ENCODE peak calls at places on chromosomes 2 and 18, in eight cellular contexts. W, D, C, L, I, P, T and R are unnamed samples.

GRCh38 chr18:44060197-44060596 is 620.5 kb upstream of the SETBP1 start:
- DNase-seq in T (no peak), I (no peak), D (no peak), P (no peak), L (no peak), C (no peak), W (no peak), R (no peak)

GRCh38 chr2:95270541-95271081 is 3.6 kb upstream of the PROM2 start:
- DNase-seq in D (no peak), P (no peak), C (no peak), W (no peak), L (no peak), T (no peak), I (no peak), R (no peak)

GRCh38 chr2:240466579-240467148 is 31.2 kb downstream of the GPC1 start:
- DNase-seq in W (no peak), C (no peak), I (no peak), L (no peak), D (peak), P (no peak), T (no peak), R (no peak)

GRCh38 chr2:130728549-130729310 is at the start of gene GPR148:
- DNase-seq in I (no peak), L (no peak), D (peak), W (no peak), P (no peak), C (no peak), T (no peak), R (no peak)

GRCh38 chr2:101107246-101107645 is 43.9 kb downstream of the TBC1D8 start:
- DNase-seq in T (peak), C (no peak), W (peak), D (no peak), P (no peak), L (no peak), I (peak), R (no peak)

GRCh38 chr2:175282300-175282699 is 100.8 kb upstream of the ATP5MC3 start:
- DNase-seq in L (peak), T (peak), D (no peak), C (peak), W (peak), I (peak), P (peak), R (peak)

GRCh38 chr18:24427484-24427883 is 1.0 kb downstream of the IMPACT start:
- DNase-seq in L (peak), T (peak), P (peak), I (peak), C (no peak), D (no peak), W (peak), R (no peak)

GRCh38 chr2:128716371-128716770 is 397.7 kb upstream of the HS6ST1 start:
- DNase-seq in C (peak), W (no peak), L (no peak), I (no peak), D (no peak), P (no peak), T (no peak), R (no peak)

GRCh38 chr2:128552141-128552805 is 233.6 kb upstream of the HS6ST1 start:
- DNase-seq in W (no peak), I (no peak), L (no peak), D (no peak), C (no peak), P (no peak), T (no peak), R (no peak)

GRCh38 chr18:47749195-47749973 is 181.1 kb downstream of the SMAD2 start:
- DNase-seq in I (peak), L (peak), C (peak), P (peak), W (peak), T (peak), D (peak), R (peak)

GRCh38 chr2:226087505-226088365 is 688.2 kb downstream of the NYAP2 start:
- DNase-seq in P (peak), D (no peak), T (no peak), I (no peak), C (no peak), W (no peak), L (no peak), R (no peak)

GRCh38 chr2:197558393-197558792 is 42.5 kb downstream of the MOB4 start:
- DNase-seq in W (no peak), L (no peak), T (no peak), C (no peak), D (no peak), I (no peak), P (peak), R (no peak)

GRCh38 chr18:4843771-4844170 is 353.3 kb downstream of the AKAIN1 start:
- DNase-seq in W (no peak), P (no peak), C (no peak), I (no peak), D (no peak), L (no peak), T (no peak), R (no peak)

GRCh38 chr2:42931147-42931817 is 138.9 kb upstream of the HAAO start:
- DNase-seq in W (no peak), L (no peak), C (peak), I (no peak), T (no peak), P (no peak), D (peak), R (no peak)

DNA sequence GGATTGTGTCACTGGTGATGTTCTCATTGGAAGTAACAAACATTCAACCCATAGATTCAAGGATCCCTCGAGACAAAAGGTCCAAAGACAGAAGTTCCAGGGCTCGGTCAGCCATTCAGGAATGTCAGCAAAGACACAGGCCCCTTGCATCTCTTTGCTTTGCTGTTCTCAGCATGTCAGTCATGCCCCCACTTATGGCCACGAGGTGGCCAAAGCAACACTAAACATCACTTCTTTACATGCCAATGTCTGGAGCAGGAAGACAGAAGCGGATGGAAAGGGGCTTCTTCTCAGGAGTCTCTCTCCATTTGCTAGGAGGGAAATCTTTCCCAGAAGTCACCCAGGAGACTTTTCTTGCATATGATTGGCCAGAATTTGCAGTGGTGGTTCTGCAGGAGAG is 191.6 kb upstream of the SP5 start:
- DNase-seq in P (no peak), L (no peak), C (no peak), W (no peak), D (no peak), I (no peak), T (no peak), R (no peak)
- TF ChIP-seq CTCF in P (no peak), L (no peak), C (peak), W (peak), D (no peak), I (no peak), T (no peak), R (no peak)

GRCh38 chr2:28944535-28944934 is 36.6 kb upstream of the TOGARAM2 start:
- DNase-seq in D (no peak), P (no peak), W (no peak), I (no peak), T (no peak), C (no peak), L (no peak), R (no peak)

DNA sequence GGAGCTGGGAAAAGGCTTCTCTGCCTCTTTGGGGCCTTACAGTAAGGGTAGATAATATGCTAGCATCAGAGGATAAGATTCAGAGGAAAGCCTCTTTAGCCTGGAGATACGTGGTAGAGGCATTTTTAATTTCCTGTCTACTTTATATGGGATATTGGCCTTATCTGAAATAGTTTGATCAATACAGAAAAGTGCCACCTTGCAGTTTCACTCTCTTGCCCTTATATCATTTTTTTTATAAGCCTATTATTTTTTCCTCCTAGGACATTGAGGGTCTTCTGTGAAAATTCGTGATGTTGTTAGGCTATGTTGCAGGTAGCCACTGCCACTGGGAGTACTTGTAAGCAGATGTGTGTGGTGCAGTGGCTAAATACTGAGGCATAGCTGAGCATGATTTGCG is 40.1 kb upstream of the TOGARAM2 start:
- DNase-seq in C (no peak), I (no peak), D (no peak), T (no peak), P (no peak), W (no peak), L (no peak), R (no peak)
- H3K4me3 ChIP-seq in C (no peak), I (no peak), D (no peak), T (no peak), P (no peak), W (no peak), L (no peak), R (no peak)

GRCh38 chr2:236623816-236624215 is 54.2 kb downstream of the ACKR3 start:
- DNase-seq in I (no peak), C (no peak), L (no peak), D (no peak), T (no peak), P (no peak), W (no peak), R (no peak)
- TF ChIP-seq CTCF in I (no peak), C (peak), L (no peak), D (no peak), T (no peak), P (no peak), W (no peak), R (peak)

DNA sequence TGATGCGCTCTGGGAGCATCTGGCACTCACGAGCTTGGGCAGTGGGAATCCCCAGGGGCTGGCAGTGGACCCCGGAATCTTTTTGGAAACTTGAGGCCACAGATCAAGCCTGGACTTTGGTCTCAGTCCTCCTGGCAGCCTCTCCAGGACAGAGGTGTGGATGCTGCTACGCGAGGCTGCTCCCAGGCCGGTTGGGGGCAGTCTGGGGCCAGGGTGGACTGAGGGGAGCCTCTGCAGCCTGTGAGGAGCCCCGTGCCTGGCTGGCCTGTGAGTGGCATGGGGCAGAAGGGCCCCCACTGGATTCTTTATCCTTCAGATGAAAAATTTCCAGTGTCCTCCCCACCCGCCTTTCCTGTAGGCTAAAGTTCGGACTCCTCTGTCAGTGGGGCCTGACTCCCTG is 12.7 kb upstream of the DES start:
- DNase-seq in D (peak), T (no peak), C (no peak), P (no peak), I (peak), L (no peak), W (no peak), R (no peak)
- H3K4me3 ChIP-seq in D (no peak), T (no peak), C (no peak), P (no peak), I (no peak), L (no peak), W (no peak), R (no peak)

GRCh38 chr2:106638043-106638442 is 150.9 kb downstream of the CD8B2 start:
- DNase-seq in I (peak), T (peak), W (peak), D (no peak), L (no peak), P (peak), C (peak), R (peak)
- TF ChIP-seq CTCF in I (peak), T (peak), W (peak), D (no peak), L (peak), P (no peak), C (peak), R (peak)

DNA sequence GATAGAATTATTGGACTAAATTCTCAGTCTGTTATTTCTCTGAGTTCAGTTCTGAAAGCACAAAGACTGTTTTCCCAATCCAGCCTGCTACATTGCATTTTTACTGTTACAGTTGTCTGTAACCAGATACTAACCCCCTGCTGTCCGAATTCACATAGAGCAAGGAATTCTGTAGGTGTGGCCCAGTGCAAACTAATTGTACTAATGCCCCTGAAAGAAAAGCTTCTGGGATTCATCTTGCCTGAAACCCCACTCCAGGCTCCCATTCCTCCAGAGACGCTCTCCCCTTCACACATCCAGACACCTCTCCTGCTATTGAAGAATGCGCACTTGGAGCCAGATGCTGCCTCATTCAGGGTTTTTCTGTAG is 127.0 kb downstream of the TTC32 start:
- DNase-seq in P (no peak), I (no peak), L (no peak), C (no peak), D (no peak), W (peak), T (no peak), R (no peak)
- H3K4me3 ChIP-seq in P (no peak), I (no peak), L (no peak), C (no peak), D (no peak), W (no peak), T (no peak), R (no peak)

GRCh38 chr2:37575780-37576179 is 95.7 kb downstream of the CDC42EP3 start:
- DNase-seq in I (no peak), C (no peak), D (no peak), T (no peak), L (no peak), W (no peak), P (no peak), R (no peak)
- TF ChIP-seq CTCF in I (no peak), C (no peak), D (no peak), T (peak), L (no peak), W (peak), P (no peak), R (peak)

DNA sequence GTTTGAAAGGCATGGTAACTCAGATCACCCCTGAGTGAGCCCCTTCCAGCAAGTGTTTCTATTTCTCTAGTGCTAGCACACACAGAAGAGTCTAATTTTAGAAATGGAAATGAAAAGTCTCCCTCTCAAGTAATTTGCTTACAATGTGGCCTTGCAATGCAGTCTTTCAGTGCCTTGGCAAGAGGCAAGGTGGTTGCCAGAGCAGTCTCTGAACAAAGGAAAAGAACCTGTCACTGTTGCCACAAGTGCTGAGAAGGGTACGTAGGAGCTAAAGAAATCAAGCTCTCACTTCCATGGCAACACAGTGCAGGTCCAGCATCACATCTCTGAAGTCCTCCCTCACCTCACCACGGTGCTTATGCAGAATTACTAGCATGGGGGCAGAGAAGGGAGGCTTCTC is 164.6 kb downstream of the CCDC85A start:
- DNase-seq in C (no peak), T (no peak), P (no peak), I (no peak), L (no peak), D (no peak), W (no peak), R (no peak)
- H3K4me3 ChIP-seq in C (no peak), T (no peak), P (no peak), I (no peak), L (no peak), D (no peak), W (no peak), R (no peak)

GRCh38 chr2:154403242-154403790 is 295.2 kb upstream of the KCNJ3 start:
- DNase-seq in C (no peak), L (no peak), W (no peak), I (no peak), T (no peak), P (no peak), D (no peak), R (no peak)

GRCh38 chr2:154400891-154401290 is 297.6 kb upstream of the KCNJ3 start:
- DNase-seq in C (no peak), W (no peak), D (no peak), P (no peak), L (no peak), T (no peak), I (no peak), R (no peak)

GRCh38 chr2:154402138-154402714 is 296.3 kb upstream of the KCNJ3 start:
- DNase-seq in W (peak), T (peak), L (peak), I (peak), D (no peak), C (peak), P (peak), R (peak)
- TF ChIP-seq CTCF in W (peak), T (peak), L (peak), I (peak), D (peak), C (peak), P (peak), R (peak)

GRCh38 chr2:173353556-173353955 is 1.1 kb upstream of the CDCA7 start:
- DNase-seq in D (no peak), W (no peak), C (peak), L (no peak), T (no peak), P (no peak), I (no peak), R (no peak)
- H3K4me3 ChIP-seq in D (peak), W (peak), C (peak), L (no peak), T (peak), P (no peak), I (no peak), R (no peak)